ENCODE peak calls at places on chromosomes 11 and 22, in four cellular contexts. S is T-cell; C is stimulated activated CD8-positive, alpha-beta memory T cell treated with anti-CD3 and anti-CD28 coated beads, Interleukin-15, amount 100 ng/mL, for 24 hours; W is sigmoid colon. Z is an unnamed sample.

GRCh38 chr22:48431536-48432315 is 1395.9 kb downstream of the BRD1 start:
- DNase-seq in S (no peak), C (no peak), W (no peak), Z (no peak)

GRCh38 chr22:47205081-47205491 is 442.6 kb downstream of the TBC1D22A start:
- DNase-seq in S (no peak), C (no peak), W (peak), Z (no peak)

GRCh38 chr11:13118194-13118593 is 109.1 kb downstream of the RASSF10 start:
- DNase-seq in S (no peak), C (no peak), W (no peak), Z (no peak)

GRCh38 chr11:26229270-26229669 is 102.7 kb upstream of the ANO3 start:
- DNase-seq in S (no peak), C (no peak), W (no peak), Z (no peak)

GRCh38 chr11:9752091-9752490 is 88.2 kb downstream of the SWAP70 start:
- DNase-seq in S (no peak), C (no peak), W (no peak), Z (no peak)

GRCh38 chr11:16799890-16800289 is 61.4 kb downstream of the C11orf58 start:
- DNase-seq in S (no peak), C (no peak), W (no peak), Z (no peak)

GRCh38 chr11:108338750-108339149 is 115.9 kb downstream of the ATM start:
- DNase-seq in S (no peak), C (no peak), W (no peak), Z (no peak)

GRCh38 chr11:96263361-96263763 is 79.6 kb downstream of the MAML2 start:
- DNase-seq in S (no peak), C (no peak), W (no peak), Z (no peak)

GRCh38 chr11:101583180-101584128 is at the start of gene TRPC6:
- DNase-seq in S (no peak), C (no peak), W (peak), Z (no peak)

GRCh38 chr11:119605137-119605675 is 123.8 kb downstream of the NECTIN1 start:
- DNase-seq in S (no peak), C (no peak), W (no peak), Z (no peak)

GRCh38 chr11:110295086-110295485 is 1.3 kb downstream of the RDX start:
- DNase-seq in S (no peak), C (no peak), W (no peak), Z (no peak)

GRCh38 chr11:95698939-95699562 is 90.5 kb downstream of the FAM76B start:
- DNase-seq in S (no peak), C (no peak), W (no peak), Z (no peak)

GRCh38 chr22:49310354-49310753 is 517.3 kb downstream of the BRD1 start:
- DNase-seq in S (no peak), C (no peak), W (peak), Z (no peak)

GRCh38 chr11:45393826-45394225 is 107.7 kb upstream of the SYT13 start:
- DNase-seq in S (no peak), C (no peak), W (peak), Z (no peak)

GRCh38 chr22:19737846-19738663 is 14.7 kb downstream of the GP1BB start:
- DNase-seq in S (no peak), C (no peak), W (no peak), Z (no peak)